ENCODE peak calls at places on chromosomes 3 and 15, in four cellular contexts. R, O, C and E are unnamed samples.
A peak's percentile ranks its signal among the peaks of the same experiment; 100 is the strongest.

GRCh38 chr15:99454941-99455795 is 110.6 kb upstream of the MEF2A start:
- DNase-seq in R (peak; percentile 97), O (peak; percentile 95), C (no peak), E (no peak)

GRCh38 chr15:45454825-45455224 is 67.7 kb downstream of the SLC30A4 start:
- DNase-seq in R (peak; percentile 94), O (peak; percentile 74), C (no peak), E (no peak)

GRCh38 chr3:46206284-46206683 is 1.8 kb downstream of the CCR1 start:
- DNase-seq in R (no peak), O (no peak), C (no peak), E (no peak)

GRCh38 chr3:195811756-195812155 is at the start of gene MUC4:
- DNase-seq in R (no peak), O (no peak), C (no peak), E (peak; percentile 55)

GRCh38 chr3:86976206-86976605 is 14.7 kb downstream of the VGLL3 start:
- DNase-seq in R (no peak), O (peak; percentile 62), C (no peak), E (no peak)

GRCh38 chr3:16633948-16634347 is 28.7 kb upstream of the DAZL start:
- DNase-seq in R (no peak), O (no peak), C (no peak), E (no peak)

GRCh38 chr3:152389316-152389934 is 120.7 kb downstream of the MBNL1 start:
- DNase-seq in R (no peak), O (peak; percentile 86), C (no peak), E (no peak)

GRCh38 chr3:126908752-126909275 is 74.1 kb upstream of the PLXNA1 start:
- DNase-seq in R (peak; percentile 53), O (no peak), C (no peak), E (no peak)

GRCh38 chr3:108728105-108728504 is 29.1 kb downstream of the RETNLB start:
- DNase-seq in R (no peak), O (no peak), C (no peak), E (no peak)

GRCh38 chr3:79175870-79176269 is 591.9 kb downstream of the ROBO1 start:
- DNase-seq in R (no peak), O (no peak), C (no peak), E (no peak)

GRCh38 chr15:49709815-49710214 is 89.0 kb downstream of the DTWD1 start:
- DNase-seq in R (no peak), O (no peak), C (no peak), E (no peak)

GRCh38 chr15:92391640-92392039 is 2.0 kb upstream of the ST8SIA2 start:
- DNase-seq in R (peak; percentile 22), O (peak; percentile 40), C (no peak), E (peak; percentile 65)

GRCh38 chr3:55723653-55724406 is 236.7 kb upstream of the WNT5A start:
- DNase-seq in R (no peak), O (peak; percentile 22), C (no peak), E (peak; percentile 35)

GRCh38 chr15:25947336-25948080 is 84.4 kb upstream of the ATP10A start:
- DNase-seq in R (no peak), O (peak; percentile 43), C (peak; percentile 9), E (peak; percentile 77)

GRCh38 chr3:18425641-18426403 is 683 bp upstream of the SATB1 start:
- DNase-seq in R (peak; percentile 8), O (no peak), C (no peak), E (peak; percentile 57)

GRCh38 chr15:65408370-65409283 is 14.1 kb downstream of the IGDCC4 start:
- DNase-seq in R (peak; percentile 17), O (no peak), C (no peak), E (no peak)

GRCh38 chr3:11915621-11916417 is 69.1 kb upstream of the TAMM41 start:
- DNase-seq in R (no peak), O (no peak), C (no peak), E (peak; percentile 39)

GRCh38 chr3:73774645-73775044 is 149.9 kb upstream of the PDZRN3 start:
- DNase-seq in R (no peak), O (no peak), C (no peak), E (no peak)

GRCh38 chr15:38864122-38864521 is 299.5 kb upstream of the RASGRP1 start:
- DNase-seq in R (no peak), O (no peak), C (no peak), E (no peak)

GRCh38 chr3:186453531-186453930 is 90.6 kb downstream of the CRYGS start:
- DNase-seq in R (no peak), O (no peak), C (no peak), E (no peak)

DNA sequence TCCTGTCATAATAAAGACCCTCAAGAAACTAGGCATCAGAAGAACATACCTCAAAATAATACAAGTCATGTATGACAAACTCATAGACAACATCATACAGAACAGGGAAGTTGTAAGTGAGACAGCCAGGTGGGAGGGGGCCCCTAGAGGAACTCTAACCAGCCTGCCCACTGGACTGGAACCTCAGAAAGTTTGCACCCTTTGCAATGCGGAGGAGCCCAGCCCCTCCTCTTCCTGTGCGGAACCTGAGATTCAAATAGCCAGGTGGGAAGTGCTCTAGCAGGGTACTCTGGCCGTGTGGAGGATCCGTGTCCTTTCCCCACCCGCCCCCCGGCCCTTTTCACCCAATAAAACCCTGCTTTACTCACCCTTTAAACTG is 387.0 kb upstream of the CBLB start:
- DNase-seq in R (no peak), O (no peak), C (no peak), E (no peak)
- H2AFZ ChIP-seq in R (no peak overlapping the region), O (no peak overlapping the region), C (peak overlapping the region; percentile 35), E (peak overlapping the region; percentile 29)

DNA sequence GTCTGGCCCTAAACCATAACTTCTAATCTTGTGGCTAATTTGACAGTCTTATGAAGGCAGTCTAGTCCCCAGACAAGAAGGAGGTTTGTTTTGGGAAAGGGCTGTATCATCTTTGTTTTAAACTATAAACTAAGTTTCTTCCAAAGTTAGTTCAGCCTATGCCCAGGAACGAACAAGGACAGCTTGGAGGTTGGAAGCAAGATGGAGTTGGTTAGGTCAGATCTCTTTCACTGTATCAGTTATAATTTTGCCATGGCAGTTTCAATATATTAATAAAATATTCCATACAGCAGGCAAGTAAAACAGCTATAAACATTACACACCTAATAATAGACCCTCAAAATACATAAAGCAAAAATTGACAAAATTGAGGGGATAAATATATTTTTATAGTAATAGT is 13.1 kb upstream of the ZNF662 start:
- DNase-seq in R (no peak), O (no peak), C (no peak), E (no peak)
- H2BK12ac ChIP-seq in R (no peak overlapping the region), O (no peak overlapping the region), C (no peak overlapping the region), E (no peak overlapping the region)

GRCh38 chr15:58552505-58553364 is 120.9 kb downstream of the LIPC start:
- DNase-seq in R (no peak), O (no peak), C (no peak), E (no peak)
- H3K23ac ChIP-seq in R (no peak overlapping the region), O (no peak overlapping the region), C (no peak overlapping the region), E (no peak overlapping the region)

GRCh38 chr3:197809356-197810020 is 18.4 kb downstream of the LRCH3 start:
- DNase-seq in R (peak; percentile 70), O (peak; percentile 27), C (no peak), E (no peak)
- H2AFZ ChIP-seq in R (no peak overlapping the region), O (no peak overlapping the region), C (no peak overlapping the region), E (no peak overlapping the region)

DNA sequence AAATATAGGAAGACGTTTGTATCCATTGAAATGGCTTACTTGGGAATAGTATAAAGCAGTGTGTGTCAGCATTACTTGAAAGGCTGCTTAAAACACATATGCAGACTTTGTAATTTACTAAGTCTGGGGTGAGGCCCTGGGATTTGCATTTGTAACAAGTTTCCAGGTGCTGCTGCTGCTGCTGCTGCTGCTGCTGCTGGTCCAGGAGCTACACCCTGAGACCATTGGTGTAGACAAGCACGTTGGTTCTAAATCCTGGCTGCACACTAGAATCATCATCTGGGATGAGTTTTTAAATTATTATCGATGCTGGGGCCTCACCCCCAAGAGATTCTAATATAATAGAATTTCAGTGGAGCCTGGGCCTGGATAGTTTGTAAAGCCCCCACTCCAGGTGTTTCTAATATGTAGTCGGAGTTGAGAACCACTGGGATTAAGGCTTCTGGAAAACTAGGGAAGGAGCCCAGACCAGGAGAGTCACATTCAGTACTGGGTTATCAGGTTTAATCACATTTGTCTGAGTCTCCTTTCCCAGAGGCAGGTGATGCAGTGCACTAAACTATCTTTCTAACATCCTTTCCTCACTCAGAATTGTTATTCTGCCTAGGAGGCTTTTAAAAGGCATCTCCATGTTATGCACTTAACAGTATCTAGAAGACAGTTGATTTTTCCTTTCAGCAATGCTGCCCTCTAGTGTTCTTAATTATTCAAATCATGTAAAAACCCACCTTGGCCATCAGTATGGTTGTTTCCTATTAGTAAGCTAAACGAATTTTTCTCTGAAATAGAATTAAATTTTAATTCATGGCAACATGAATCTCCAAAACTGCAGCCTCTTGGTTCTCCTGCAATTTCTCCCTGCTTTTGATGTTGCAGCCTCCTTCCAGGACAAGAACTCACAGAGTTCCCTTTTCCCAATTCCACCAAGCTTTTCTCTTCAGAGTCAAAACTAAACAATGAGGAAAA is 45.4 kb downstream of the SSR3 start:
- DNase-seq in R (peak; percentile 69), O (no peak), C (peak; percentile 21), E (no peak)
- H2BK12ac ChIP-seq in R (no peak overlapping the region), O (peak overlapping the region; percentile 40), C (no peak overlapping the region), E (no peak overlapping the region)